ENCODE peak calls at places on chromosomes 4 and X, in five cellular contexts. M is mesenchymal stem cell, O is mammary epithelial cell, L is neural progenitor cell, U is endodermal cell. V is an unnamed sample. For H3K4me1, the result is how much of the 10 kb centered on the place peaks cover.

GRCh38 chr4:8164687-8165086 is 6.1 kb upstream of the ABLIM2 start:
- DNase-seq in L (no peak), O (no peak), U (no peak), M (no peak), V (no peak)

GRCh38 chrX:17737707-17738001 is 361 bp downstream of the SCML1 start:
- DNase-seq in L (no peak), U (no peak), O (no peak), M (no peak), V (no peak)

GRCh38 chr4:54550415-54551171 is 107.2 kb upstream of the KIT start:
- DNase-seq in M (peak), O (no peak), U (no peak), L (peak), V (no peak)

GRCh38 chr4:137310593-137311490 is 221.5 kb downstream of the PCDH18 start:
- DNase-seq in M (peak), O (peak), U (no peak), L (no peak), V (no peak)

GRCh38 chrX:106791495-106791894 is 11.0 kb upstream of the TBC1D8B start:
- DNase-seq in U (no peak), L (no peak), O (no peak), M (no peak), V (no peak)

GRCh38 chr4:128130621-128131020 is 69.5 kb downstream of the LARP1B start:
- DNase-seq in L (no peak), U (no peak), M (no peak), O (peak), V (no peak)

GRCh38 chr4:128281354-128281753 is 6.3 kb downstream of the PGRMC2 start:
- DNase-seq in O (no peak), U (no peak), M (no peak), L (no peak), V (no peak)

GRCh38 chr4:159048166-159048886 is 54.6 kb upstream of the RAPGEF2 start:
- DNase-seq in L (peak), O (peak), U (peak), M (peak), V (peak)

GRCh38 chrX:17511556-17511955 is 136.6 kb downstream of the NHS start:
- DNase-seq in O (no peak), L (no peak), M (no peak), U (no peak), V (no peak)

GRCh38 chr4:165625281-165625680 is 246.5 kb downstream of the CPE start:
- DNase-seq in O (no peak), L (no peak), U (no peak), M (no peak), V (no peak)

GRCh38 chrX:15812212-15812938 is 22.1 kb downstream of the ZRSR2 start:
- DNase-seq in O (no peak), M (no peak), U (no peak), L (no peak), V (no peak)

GRCh38 chr4:41196633-41197332 is 17.6 kb downstream of the APBB2 start:
- DNase-seq in M (no peak), U (no peak), L (no peak), O (no peak), V (no peak)

GRCh38 chr4:164779811-164780216 is 25.9 kb downstream of the SMIM31 start:
- DNase-seq in L (peak), U (peak), M (peak), O (peak), V (no peak)

GRCh38 chr4:87078987-87079469 is 141.4 kb downstream of the KLHL8 start:
- DNase-seq in M (peak), O (no peak), L (no peak), U (no peak), V (no peak)

GRCh38 chrX:17527135-17527701 is 152.2 kb downstream of the NHS start:
- DNase-seq in L (peak), O (no peak), U (no peak), M (peak), V (peak)

GRCh38 chrX:72621163-72621562 is 48.5 kb upstream of the HDAC8 start:
- DNase-seq in O (no peak), L (no peak), M (no peak), U (no peak), V (no peak)

GRCh38 chr4:7871356-7871755 is 68.3 kb downstream of the AFAP1 start:
- DNase-seq in U (no peak), M (no peak), O (no peak), L (no peak), V (no peak)

GRCh38 chr4:74934822-74935326 is 2.0 kb downstream of the PARM1 start:
- DNase-seq in M (no peak), U (no peak), L (peak), O (no peak), V (no peak)

GRCh38 chrX:67614414-67614813 is 70.6 kb downstream of the AR start:
- DNase-seq in O (peak), L (no peak), M (peak), U (no peak), V (no peak)

GRCh38 chr4:150942539-150942938 is 72.5 kb downstream of the LRBA start:
- DNase-seq in U (no peak), O (no peak), M (no peak), L (no peak), V (no peak)

GRCh38 chr4:146490106-146490505 is 31.6 kb downstream of the SLC10A7 start:
- DNase-seq in L (no peak), U (no peak), M (no peak), O (no peak), V (no peak)

GRCh38 chr4:88765729-88766128 is 68.1 kb upstream of the NAP1L5 start:
- DNase-seq in U (no peak), M (peak), O (peak), L (no peak), V (no peak)

GRCh38 chr4:53929311-53929710 is 135.1 kb downstream of the CHIC2 start:
- DNase-seq in M (no peak), U (no peak), L (no peak), O (no peak), V (no peak)

GRCh38 chrX:105564536-105564935 is 257.8 kb upstream of the NRK start:
- DNase-seq in L (no peak), M (peak), U (no peak), O (peak), V (no peak)

GRCh38 chrX:36422368-36422767 is 502.8 kb downstream of the CFAP47 start:
- DNase-seq in M (no peak), U (no peak), O (no peak), L (no peak), V (no peak)

GRCh38 chr4:23991444-23991843 is 101.6 kb upstream of the PPARGC1A start:
- DNase-seq in U (no peak), O (no peak), M (no peak), L (no peak), V (no peak)

GRCh38 chr4:154004859-154005520 is 216.1 kb upstream of the SFRP2 start:
- DNase-seq in M (peak), U (no peak), L (no peak), O (peak), V (no peak)

GRCh38 chr4:18568600-18568999 is 547.0 kb upstream of the LCORL start:
- DNase-seq in O (no peak), M (peak), L (no peak), U (no peak), V (no peak)

GRCh38 chr4:89307446-89308160 is at the start of gene GPRIN3:
- DNase-seq in O (no peak), L (peak), U (peak), M (peak), V (peak)

GRCh38 chr4:186701273-186701672 is 22.4 kb downstream of the FAT1 start:
- DNase-seq in U (peak), L (peak), M (peak), O (no peak), V (no peak)

GRCh38 chr4:140344621-140345020 is 28.8 kb upstream of the SCOC start:
- DNase-seq in O (no peak), M (no peak), U (no peak), L (peak), V (no peak)

GRCh38 chr4:174425669-174426068 is 96.6 kb downstream of the HPGD start:
- DNase-seq in O (no peak), U (no peak), L (no peak), M (no peak), V (no peak)

GRCh38 chrX:150507251-150507856 is 61.1 kb upstream of the MTM1 start:
- DNase-seq in U (peak), M (no peak), L (peak), O (no peak), V (no peak)

GRCh38 chr4:99404595-99405287 is 30.4 kb downstream of the ADH7 start:
- DNase-seq in U (no peak), L (no peak), M (peak), O (peak), V (no peak)

DNA sequence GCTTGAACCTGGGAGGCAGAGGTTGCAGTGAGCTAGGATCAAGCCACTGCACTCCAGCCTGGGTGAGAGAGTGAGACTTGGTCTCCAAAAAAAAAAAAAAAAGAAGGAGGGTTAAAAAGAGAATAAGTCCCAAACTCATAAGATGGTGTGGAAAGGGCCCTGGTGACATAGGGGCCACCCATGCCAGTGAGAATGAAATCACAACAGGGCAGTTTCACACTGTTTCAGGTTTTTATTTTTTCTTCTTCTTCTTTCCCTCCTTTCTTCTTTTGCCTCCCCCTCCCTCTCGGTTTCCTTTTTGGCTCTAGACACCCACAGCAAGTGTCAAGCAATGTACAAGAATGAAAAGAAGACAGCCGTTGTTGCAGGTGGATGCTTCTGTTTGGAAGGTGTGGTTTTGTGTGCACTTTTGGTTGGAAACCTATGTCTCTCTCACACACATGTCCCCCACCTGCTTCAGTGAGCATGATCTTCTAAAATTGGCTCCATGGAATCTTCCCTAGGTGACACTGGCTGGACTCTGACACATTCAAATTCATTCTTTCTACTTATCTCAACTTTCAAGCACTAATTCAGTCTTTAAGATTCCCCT is 14.4 kb upstream of the TLR8 start:
- DNase-seq in O (no peak), M (no peak), L (no peak), U (no peak), V (no peak)
- H3K9ac ChIP-seq in O (no peak), M (no peak), L (no peak), U (no peak), V (no peak)

GRCh38 chrX:130120746-130121504 is 10.6 kb upstream of the ELF4 start:
- DNase-seq in U (peak), M (peak), O (peak), L (peak), V (peak)
- H3K4me3 ChIP-seq in U (no peak), M (peak), O (peak), L (peak), V (no peak)

DNA sequence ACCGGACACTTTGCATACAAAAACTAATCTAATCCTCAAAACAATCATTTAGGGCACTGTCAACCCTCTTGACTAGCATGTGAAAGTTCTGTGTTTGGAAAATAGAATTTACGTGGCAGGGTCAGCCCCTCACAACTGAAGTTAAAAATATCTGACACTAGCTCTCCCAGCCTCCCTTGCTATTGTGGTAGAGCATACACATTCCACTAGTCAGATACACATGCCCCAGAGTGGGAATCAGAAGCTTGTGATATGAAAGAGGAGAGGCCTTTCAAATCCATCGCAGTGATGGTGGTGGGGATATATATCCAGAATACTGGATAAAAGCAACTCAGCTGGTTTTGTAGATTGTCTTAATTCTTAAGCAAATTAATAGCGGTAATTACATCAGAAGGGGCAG is 205.7 kb upstream of the IL15 start:
- DNase-seq in M (no peak), O (no peak), U (no peak), L (no peak), V (no peak)
- H3K4me1 ChIP-seq in M (under half), O (under half), U (under half), L (under half), V (under half)

DNA sequence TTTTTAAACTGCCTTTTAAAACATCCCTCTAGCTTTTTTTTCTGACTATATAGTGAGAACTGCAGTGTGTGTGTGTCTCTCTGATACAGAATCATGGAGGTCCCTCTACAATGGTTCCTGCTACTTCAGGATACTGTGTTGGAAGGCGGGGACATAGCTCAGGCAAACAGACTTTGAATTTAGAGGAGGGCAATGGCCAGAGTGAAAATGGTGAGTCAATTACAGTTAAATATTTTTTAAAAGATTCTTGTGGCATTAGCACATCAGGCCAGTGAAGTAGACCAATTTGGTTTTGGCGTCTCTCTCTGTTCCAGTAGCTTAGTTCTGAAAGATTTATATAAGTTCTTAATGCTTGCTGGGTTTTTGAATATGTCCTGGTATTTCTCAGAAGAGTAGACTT is 47.1 kb downstream of the ALG13 start:
- DNase-seq in M (no peak), L (no peak), O (no peak), U (no peak), V (no peak)
- H3K9ac ChIP-seq in M (no peak), L (no peak), O (no peak), U (no peak), V (no peak)

DNA sequence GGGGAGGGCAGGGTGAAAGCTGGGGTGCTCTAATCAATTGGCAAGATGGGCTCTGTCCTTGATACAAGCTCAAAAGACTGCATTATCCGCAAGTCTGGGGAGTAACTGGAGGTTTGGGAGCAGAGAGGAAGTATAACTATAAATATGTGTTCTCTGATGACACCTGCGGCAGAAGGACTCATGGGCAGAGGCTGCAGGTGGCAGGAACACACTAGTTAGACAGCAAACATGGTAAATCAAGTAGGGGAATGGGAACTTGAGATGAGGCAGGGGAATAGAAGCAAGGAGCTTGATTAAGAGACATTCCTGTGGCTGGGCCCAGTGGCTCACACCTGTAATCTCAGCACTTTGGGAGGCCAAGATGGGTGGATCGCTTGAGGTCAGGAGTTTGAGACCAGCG is 30.3 kb downstream of the SH3KBP1 start:
- DNase-seq in L (no peak), U (no peak), M (no peak), O (no peak), V (no peak)
- H3K4me3 ChIP-seq in L (no peak), U (no peak), M (no peak), O (no peak), V (no peak)

V was measured in kidney.